ENCODE peak calls at places on chromosomes 12 and 14, in nine cellular contexts. L, X, S, P, Q, H, W, A and R are unnamed samples.

GRCh38 chr12:117968826-117969659 is at the start of gene KSR2:
- DNase-seq in L (no peak), X (no peak), S (peak), P (peak), Q (peak), H (no peak), W (peak), A (no peak), R (no peak)

GRCh38 chr14:101504096-101504948 is 57.0 kb upstream of the DIO3 start:
- DNase-seq in L (no peak), X (peak), S (no peak), P (peak), Q (peak), H (no peak), W (no peak), A (peak), R (peak)

GRCh38 chr14:36781897-36782296 is 120.2 kb downstream of the PAX9 start:
- DNase-seq in L (no peak), X (no peak), S (no peak), P (no peak), Q (no peak), H (no peak), W (no peak), A (no peak), R (no peak)

GRCh38 chr12:52063081-52063985 is 6.4 kb upstream of the ATG101 start:
- DNase-seq in L (peak), X (no peak), S (no peak), P (peak), Q (no peak), H (no peak), W (no peak), A (no peak), R (peak)

GRCh38 chr12:108845696-108846095 is 11.7 kb downstream of the SSH1 start:
- DNase-seq in L (no peak), X (no peak), S (no peak), P (no peak), Q (no peak), H (no peak), W (no peak), A (peak), R (no peak)

GRCh38 chr12:121086896-121087295 is 45.8 kb upstream of the P2RX7 start:
- DNase-seq in L (no peak), X (no peak), S (no peak), P (no peak), Q (no peak), H (no peak), W (no peak), A (no peak), R (no peak)

GRCh38 chr12:76919388-76920181 is 40.8 kb upstream of the CSRP2 start:
- DNase-seq in L (no peak), X (no peak), S (no peak), P (no peak), Q (no peak), H (no peak), W (no peak), A (no peak), R (no peak)

GRCh38 chr14:67515386-67516079 is 17.6 kb upstream of the PLEKHH1 start:
- DNase-seq in L (peak), X (no peak), S (no peak), P (peak), Q (peak), H (no peak), W (no peak), A (peak), R (no peak)

GRCh38 chr12:713281-713875 is 39.0 kb upstream of the WNK1 start:
- DNase-seq in L (no peak), X (no peak), S (no peak), P (no peak), Q (no peak), H (no peak), W (no peak), A (no peak), R (no peak)

GRCh38 chr12:113019045-113019444 is 37.5 kb upstream of the DTX1 start:
- DNase-seq in L (no peak), X (no peak), S (no peak), P (no peak), Q (no peak), H (no peak), W (no peak), A (no peak), R (no peak)

GRCh38 chr12:2057041-2057792 is 4.4 kb downstream of the CACNA1C start:
- DNase-seq in L (peak), X (peak), S (peak), P (peak), Q (no peak), H (peak), W (peak), A (no peak), R (no peak)

GRCh38 chr12:107320929-107321618 is 227.7 kb upstream of the CRY1 start:
- DNase-seq in L (no peak), X (no peak), S (no peak), P (no peak), Q (no peak), H (no peak), W (peak), A (peak), R (no peak)

GRCh38 chr12:50058743-50059312 is 1.4 kb downstream of the ASIC1 start:
- DNase-seq in L (no peak), X (no peak), S (no peak), P (no peak), Q (peak), H (no peak), W (no peak), A (no peak), R (no peak)

GRCh38 chr14:100065161-100065871 is at the start of gene EVL:
- DNase-seq in L (peak), X (no peak), S (no peak), P (no peak), Q (peak), H (no peak), W (no peak), A (peak), R (no peak)

GRCh38 chr14:93028724-93029076 is 87.0 kb downstream of the ITPK1 start:
- DNase-seq in L (no peak), X (no peak), S (no peak), P (no peak), Q (no peak), H (no peak), W (no peak), A (no peak), R (no peak)

GRCh38 chr14:67934087-67934486 is 114.5 kb downstream of the RAD51B start:
- DNase-seq in L (no peak), X (no peak), S (peak), P (no peak), Q (no peak), H (no peak), W (peak), A (no peak), R (no peak)

GRCh38 chr14:85058170-85058569 is 471.8 kb upstream of the FLRT2 start:
- DNase-seq in L (no peak), X (no peak), S (no peak), P (no peak), Q (no peak), H (no peak), W (no peak), A (no peak), R (no peak)

GRCh38 chr14:23446291-23446851 is 10.9 kb upstream of the MYH7 start:
- DNase-seq in L (peak), X (no peak), S (no peak), P (no peak), Q (no peak), H (no peak), W (no peak), A (no peak), R (peak)

GRCh38 chr12:11771895-11772502 is 122.5 kb downstream of the ETV6 start:
- DNase-seq in L (no peak), X (no peak), S (no peak), P (no peak), Q (no peak), H (no peak), W (no peak), A (no peak), R (no peak)

GRCh38 chr12:67457136-67457535 is 188.0 kb downstream of the CAND1 start:
- DNase-seq in L (no peak), X (no peak), S (no peak), P (no peak), Q (no peak), H (no peak), W (no peak), A (no peak), R (no peak)

GRCh38 chr12:54684636-54685630 is 36.8 kb upstream of the DCD start:
- DNase-seq in L (no peak), X (no peak), S (no peak), P (no peak), Q (no peak), H (no peak), W (no peak), A (no peak), R (no peak)

GRCh38 chr12:48185181-48185919 is 1.9 kb downstream of the CCDC184 start:
- DNase-seq in L (no peak), X (no peak), S (no peak), P (peak), Q (no peak), H (no peak), W (peak), A (no peak), R (no peak)

GRCh38 chr14:56962431-56962830 is 152.2 kb upstream of the OTX2 start:
- DNase-seq in L (no peak), X (no peak), S (no peak), P (no peak), Q (no peak), H (no peak), W (no peak), A (no peak), R (no peak)

GRCh38 chr12:28574746-28575592 is 384.7 kb downstream of the CCDC91 start:
- DNase-seq in L (no peak), X (no peak), S (no peak), P (no peak), Q (no peak), H (no peak), W (no peak), A (no peak), R (no peak)

GRCh38 chr12:101243074-101243473 is 33.0 kb upstream of the SLC5A8 start:
- DNase-seq in L (no peak), X (no peak), S (no peak), P (no peak), Q (no peak), H (no peak), W (no peak), A (no peak), R (no peak)

GRCh38 chr12:267581-268482 is 5.2 kb upstream of the SLC6A13 start:
- DNase-seq in L (no peak), X (no peak), S (no peak), P (no peak), Q (no peak), H (no peak), W (no peak), A (no peak), R (no peak)

GRCh38 chr14:23306412-23307145 is at the start of gene BCL2L2:
- DNase-seq in L (peak), X (peak), S (peak), P (peak), Q (peak), H (peak), W (peak), A (peak), R (peak)

GRCh38 chr14:54891471-54892245 is 11.0 kb downstream of the GCH1 start:
- DNase-seq in L (no peak), X (no peak), S (no peak), P (no peak), Q (no peak), H (no peak), W (no peak), A (no peak), R (no peak)

GRCh38 chr12:122499991-122500684 is 594 bp downstream of the ZCCHC8 start:
- DNase-seq in L (peak), X (peak), S (peak), P (no peak), Q (peak), H (peak), W (peak), A (no peak), R (peak)

GRCh38 chr14:95725685-95726336 is 11.9 kb upstream of the TCL1A start:
- DNase-seq in L (no peak), X (no peak), S (no peak), P (no peak), Q (no peak), H (no peak), W (no peak), A (peak), R (no peak)

GRCh38 chr12:29187756-29188155 is 38.7 kb downstream of the FAR2 start:
- DNase-seq in L (no peak), X (no peak), S (no peak), P (no peak), Q (no peak), H (no peak), W (no peak), A (no peak), R (no peak)

GRCh38 chr12:91896725-91897515 is 248.7 kb downstream of the BTG1 start:
- DNase-seq in L (no peak), X (peak), S (no peak), P (no peak), Q (peak), H (peak), W (no peak), A (no peak), R (no peak)

GRCh38 chr14:80215756-80216581 is 4.7 kb upstream of the DIO2 start:
- DNase-seq in L (peak), X (no peak), S (no peak), P (no peak), Q (peak), H (peak), W (peak), A (no peak), R (no peak)

GRCh38 chr12:61452076-61452475 is 808.1 kb upstream of the USP15 start:
- DNase-seq in L (no peak), X (no peak), S (peak), P (no peak), Q (no peak), H (no peak), W (no peak), A (no peak), R (no peak)

GRCh38 chr14:49982522-49982951 is 89.7 kb downstream of the ARF6 start:
- DNase-seq in L (no peak), X (no peak), S (no peak), P (no peak), Q (no peak), H (peak), W (no peak), A (no peak), R (no peak)

GRCh38 chr12:89379100-89379838 is 27.0 kb upstream of the DUSP6 start:
- DNase-seq in L (no peak), X (no peak), S (no peak), P (no peak), Q (no peak), H (no peak), W (peak), A (no peak), R (no peak)
- H3K27ac ChIP-seq in L (peak), X (no peak), S (no peak), P (no peak), Q (peak), H (peak), W (peak), A (no peak), R (no peak)

GRCh38 chr14:97459180-97459579 is 662.0 kb downstream of the VRK1 start:
- DNase-seq in L (no peak), X (no peak), S (no peak), P (no peak), Q (no peak), H (no peak), W (no peak), A (no peak), R (no peak)
- H3K4me3 ChIP-seq in L (no peak), X (peak), S (no peak), P (peak), Q (peak), H (no peak), W (peak), A (no peak), R (peak)

GRCh38 chr14:61860294-61860918 is 98.2 kb downstream of the SNAPC1 start:
- DNase-seq in L (no peak), X (peak), S (peak), P (no peak), Q (no peak), H (no peak), W (peak), A (peak), R (no peak)

GRCh38 chr14:61864329-61864898 is 102.2 kb downstream of the SNAPC1 start:
- DNase-seq in L (no peak), X (no peak), S (no peak), P (no peak), Q (peak), H (no peak), W (no peak), A (no peak), R (no peak)

GRCh38 chr14:61866932-61867920 is 105.0 kb downstream of the SNAPC1 start:
- DNase-seq in L (no peak), X (no peak), S (no peak), P (no peak), Q (no peak), H (no peak), W (no peak), A (no peak), R (no peak)

GRCh38 chr14:61861320-61861865 is 99.2 kb downstream of the SNAPC1 start:
- DNase-seq in L (no peak), X (no peak), S (no peak), P (no peak), Q (no peak), H (no peak), W (no peak), A (no peak), R (no peak)
- TF ChIP-seq CTCF in L (no peak), X (no peak), S (no peak), P (no peak), Q (no peak), H (no peak), W (no peak), A (no peak), R (no peak)

GRCh38 chr12:93219947-93220346 is 157.8 kb upstream of the NUDT4 start:
- DNase-seq in L (no peak), X (no peak), S (no peak), P (no peak), Q (no peak), H (no peak), W (no peak), A (no peak), R (no peak)
- H3K27ac ChIP-seq in L (peak), X (no peak), S (no peak), P (no peak), Q (no peak), H (peak), W (no peak), A (no peak), R (no peak)

GRCh38 chr14:88040141-88040540 is 35.2 kb downstream of the GPR65 start:
- DNase-seq in L (no peak), X (no peak), S (no peak), P (no peak), Q (no peak), H (no peak), W (no peak), A (no peak), R (no peak)

GRCh38 chr14:88044782-88045446 is 40.0 kb downstream of the GPR65 start:
- DNase-seq in L (no peak), X (no peak), S (no peak), P (no peak), Q (no peak), H (no peak), W (peak), A (no peak), R (no peak)

GRCh38 chr14:88045705-88046104 is 40.8 kb downstream of the GPR65 start:
- DNase-seq in L (no peak), X (peak), S (no peak), P (no peak), Q (no peak), H (peak), W (no peak), A (no peak), R (no peak)

GRCh38 chr14:88043523-88043922 is 38.6 kb downstream of the GPR65 start:
- DNase-seq in L (no peak), X (no peak), S (no peak), P (no peak), Q (no peak), H (no peak), W (no peak), A (no peak), R (no peak)

DNA sequence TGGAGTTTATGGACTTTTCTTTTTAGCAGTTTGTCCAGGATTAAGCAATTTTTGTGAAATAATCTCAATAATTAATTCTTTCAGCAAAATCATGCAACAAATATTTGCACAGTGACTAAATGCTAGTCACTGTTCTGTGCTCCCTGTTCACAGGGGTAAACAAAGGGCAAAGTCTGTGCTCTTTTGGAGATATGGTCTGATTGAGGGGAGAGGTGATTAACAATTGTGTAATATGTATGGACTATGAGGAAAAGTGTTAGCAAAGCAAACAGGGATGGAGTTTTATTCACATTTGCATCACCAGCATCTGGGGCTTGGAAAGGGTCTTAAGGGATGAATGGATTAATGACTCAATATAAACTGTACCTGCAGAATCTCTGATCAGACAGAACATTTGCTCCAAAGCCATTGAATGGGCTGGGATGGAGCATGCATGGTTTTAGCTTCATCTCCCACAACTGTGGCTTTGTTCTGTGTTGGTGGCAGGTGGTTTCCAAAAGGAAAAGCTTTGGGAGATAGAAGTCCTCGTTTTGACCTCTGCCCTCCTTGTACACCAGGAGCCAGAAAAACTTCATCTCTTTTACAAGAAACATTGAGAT is 39.3 kb downstream of the GPR65 start:
- DNase-seq in L (no peak), X (no peak), S (no peak), P (no peak), Q (no peak), H (no peak), W (peak), A (no peak), R (no peak)
- H3K4me3 ChIP-seq in L (no peak), X (no peak), S (no peak), P (no peak), Q (no peak), H (no peak), W (no peak), A (no peak), R (no peak)

GRCh38 chr12:60194682-60195081 is 598.9 kb downstream of the SLC16A7 start:
- DNase-seq in L (no peak), X (no peak), S (no peak), P (no peak), Q (no peak), H (no peak), W (no peak), A (no peak), R (no peak)

GRCh38 chr12:60196366-60196765 is 600.5 kb downstream of the SLC16A7 start:
- DNase-seq in L (no peak), X (no peak), S (no peak), P (no peak), Q (no peak), H (no peak), W (no peak), A (no peak), R (no peak)

GRCh38 chr12:60191676-60192359 is 596.0 kb downstream of the SLC16A7 start:
- DNase-seq in L (no peak), X (no peak), S (no peak), P (no peak), Q (no peak), H (no peak), W (no peak), A (no peak), R (no peak)

GRCh38 chr12:60195483-60195882 is 599.7 kb downstream of the SLC16A7 start:
- DNase-seq in L (no peak), X (no peak), S (no peak), P (no peak), Q (no peak), H (no peak), W (no peak), A (no peak), R (no peak)

GRCh38 chr12:60191271-60191670 is 595.4 kb downstream of the SLC16A7 start:
- DNase-seq in L (no peak), X (no peak), S (no peak), P (no peak), Q (no peak), H (no peak), W (no peak), A (no peak), R (no peak)
- TF ChIP-seq CTCF in L (no peak), X (no peak), S (no peak), P (no peak), Q (no peak), H (no peak), W (no peak), A (no peak), R (no peak)

GRCh38 chr14:72906316-72906715 is 12.4 kb upstream of the DPF3 start:
- DNase-seq in L (no peak), X (no peak), S (no peak), P (no peak), Q (no peak), H (no peak), W (no peak), A (no peak), R (peak)

GRCh38 chr14:72909163-72909562 is 15.3 kb upstream of the DPF3 start:
- DNase-seq in L (no peak), X (no peak), S (no peak), P (no peak), Q (no peak), H (no peak), W (no peak), A (no peak), R (no peak)

GRCh38 chr14:72906879-72907278 is 13.0 kb upstream of the DPF3 start:
- DNase-seq in L (no peak), X (no peak), S (no peak), P (no peak), Q (no peak), H (no peak), W (no peak), A (no peak), R (peak)

GRCh38 chr14:72907886-72908285 is 14.0 kb upstream of the DPF3 start:
- DNase-seq in L (no peak), X (no peak), S (no peak), P (no peak), Q (no peak), H (peak), W (peak), A (no peak), R (peak)

GRCh38 chr14:72907327-72907826 is 13.5 kb upstream of the DPF3 start:
- DNase-seq in L (no peak), X (no peak), S (no peak), P (no peak), Q (no peak), H (peak), W (peak), A (no peak), R (peak)
- H3K27ac ChIP-seq in L (peak), X (no peak), S (no peak), P (no peak), Q (no peak), H (peak), W (peak), A (no peak), R (no peak)

GRCh38 chr14:77181603-77182437 is at the start of gene TMEM63C:
- DNase-seq in L (no peak), X (no peak), S (peak), P (peak), Q (peak), H (no peak), W (peak), A (peak), R (no peak)
- H3K4me3 ChIP-seq in L (no peak), X (no peak), S (peak), P (peak), Q (peak), H (peak), W (peak), A (peak), R (peak)

GRCh38 chr12:106108187-106108816 is 30.5 kb downstream of the NUAK1 start:
- DNase-seq in L (no peak), X (no peak), S (no peak), P (no peak), Q (no peak), H (peak), W (peak), A (no peak), R (no peak)
- TF ChIP-seq CTCF in L (peak), X (no peak), S (no peak), P (no peak), Q (no peak), H (peak), W (peak), A (no peak), R (no peak)